ENCODE peak calls at places on chromosomes 7 and 10, in six cellular contexts. M is IMR-90, Z is neuronal stem cell, E is mesenchymal stem cell, O is H1, A is H9. C is an unnamed sample.

GRCh38 chr7:17521437-17521836 is 223.0 kb downstream of the AHR start:
- DNase-seq in M (peak), Z (no peak), E (peak), O (no peak), A (no peak), C (no peak)

GRCh38 chr7:50962962-50963374 is 180.3 kb upstream of the GRB10 start:
- DNase-seq in M (no peak), Z (no peak), E (peak), O (no peak), A (peak), C (peak)

GRCh38 chr7:18087687-18088078 is 60.0 kb upstream of the PRPS1L1 start:
- DNase-seq in M (no peak), Z (peak), E (peak), O (peak), A (peak), C (no peak)

GRCh38 chr10:61628875-61629513 is 33.7 kb upstream of the CABCOCO1 start:
- DNase-seq in M (peak), Z (no peak), E (peak), O (no peak), A (no peak), C (peak)

GRCh38 chr7:115910541-115911164 is 119.9 kb downstream of the TFEC start:
- DNase-seq in M (peak), Z (peak), E (peak), O (no peak), A (no peak), C (peak)

GRCh38 chr10:129579228-129579627 is 112.2 kb downstream of the MGMT start:
- DNase-seq in M (no peak), Z (no peak), E (no peak), O (no peak), A (no peak), C (no peak)

GRCh38 chr7:94062372-94062771 is 58.2 kb upstream of the BET1 start:
- DNase-seq in M (peak), Z (no peak), E (peak), O (no peak), A (no peak), C (no peak)

GRCh38 chr10:73576178-73576889 is 14.8 kb downstream of the USP54 start:
- DNase-seq in M (peak), Z (no peak), E (peak), O (no peak), A (no peak), C (no peak)

GRCh38 chr10:5481121-5481520 is 18.2 kb downstream of the CALML5 start:
- DNase-seq in M (no peak), Z (no peak), E (no peak), O (no peak), A (no peak), C (no peak)

GRCh38 chr10:3046941-3047621 is 20.3 kb upstream of the PFKP start:
- DNase-seq in M (peak), Z (no peak), E (no peak), O (no peak), A (no peak), C (no peak)

GRCh38 chr10:32114500-32114899 is 58.3 kb upstream of the KIF5B start:
- DNase-seq in M (no peak), Z (no peak), E (no peak), O (no peak), A (no peak), C (no peak)

GRCh38 chr10:75049316-75050285 is 61.9 kb upstream of the SAMD8 start:
- DNase-seq in M (no peak), Z (no peak), E (no peak), O (no peak), A (no peak), C (peak)

GRCh38 chr7:70355591-70356323 is 757.5 kb downstream of the AUTS2 start:
- DNase-seq in M (no peak), Z (no peak), E (no peak), O (no peak), A (no peak), C (no peak)

GRCh38 chr10:70132098-70133029 is at the start of gene AIFM2:
- DNase-seq in M (peak), Z (peak), E (peak), O (peak), A (peak), C (peak)

GRCh38 chr7:151056286-151057037 is 1.2 kb downstream of the CDK5 start:
- DNase-seq in M (no peak), Z (no peak), E (no peak), O (no peak), A (peak), C (peak)

GRCh38 chr7:99278180-99278579 is 5.5 kb downstream of the MYH16 start:
- DNase-seq in M (no peak), Z (no peak), E (no peak), O (no peak), A (no peak), C (no peak)

GRCh38 chr7:51606601-51607154 is 290.1 kb upstream of the COBL start:
- DNase-seq in M (no peak), Z (no peak), E (no peak), O (no peak), A (no peak), C (no peak)

GRCh38 chr7:157409149-157409752 is 72.4 kb downstream of the DNAJB6 start:
- DNase-seq in M (no peak), Z (no peak), E (no peak), O (no peak), A (peak), C (no peak)

GRCh38 chr10:46216836-46217748 is 69.7 kb upstream of the ANTXRL start:
- DNase-seq in M (no peak), Z (no peak), E (no peak), O (peak), A (peak), C (no peak)

GRCh38 chr10:107423903-107424302 is 259.4 kb upstream of the SORCS1 start:
- DNase-seq in M (no peak), Z (no peak), E (no peak), O (no peak), A (no peak), C (no peak)

GRCh38 chr7:55130554-55131198 is 111.9 kb downstream of the EGFR start:
- DNase-seq in M (peak), Z (peak), E (peak), O (no peak), A (no peak), C (peak)

GRCh38 chr7:36303202-36304098 is 86.2 kb upstream of the ANLN start:
- DNase-seq in M (peak), Z (no peak), E (peak), O (no peak), A (no peak), C (peak)

GRCh38 chr10:118694848-118695247 is 59.9 kb downstream of the CACUL1 start:
- DNase-seq in M (peak), Z (no peak), E (peak), O (no peak), A (no peak), C (no peak)

GRCh38 chr10:21184216-21184615 is 287.1 kb upstream of the NEBL start:
- DNase-seq in M (no peak), Z (no peak), E (peak), O (no peak), A (no peak), C (no peak)

GRCh38 chr10:97796651-97797050 is 24.9 kb upstream of the SFRP5 start:
- DNase-seq in M (no peak), Z (no peak), E (no peak), O (no peak), A (no peak), C (no peak)

GRCh38 chr7:76151932-76152331 is 49.8 kb upstream of the SRRM3 start:
- DNase-seq in M (no peak), Z (no peak), E (no peak), O (no peak), A (no peak), C (peak)

GRCh38 chr7:102098986-102099385 is 187.7 kb upstream of the SH2B2 start:
- DNase-seq in M (no peak), Z (no peak), E (no peak), O (peak), A (no peak), C (no peak)

GRCh38 chr7:44489955-44490350 is 505 bp downstream of the NUDCD3 start:
- DNase-seq in M (peak), Z (no peak), E (no peak), O (no peak), A (no peak), C (no peak)

GRCh38 chr7:158524749-158525635 is 62.6 kb downstream of the PTPRN2 start:
- DNase-seq in M (no peak), Z (no peak), E (no peak), O (no peak), A (no peak), C (no peak)

GRCh38 chr7:75961194-75961593 is 33.2 kb downstream of the TMEM120A start:
- DNase-seq in M (no peak), Z (no peak), E (no peak), O (no peak), A (no peak), C (no peak)

GRCh38 chr10:123175389-123176387 is 21.5 kb downstream of the BUB3 start:
- DNase-seq in M (no peak), Z (no peak), E (no peak), O (no peak), A (no peak), C (no peak)

GRCh38 chr10:123180691-123181090 is 26.5 kb downstream of the BUB3 start:
- DNase-seq in M (no peak), Z (no peak), E (no peak), O (no peak), A (no peak), C (no peak)

GRCh38 chr10:123183724-123184123 is 29.5 kb downstream of the BUB3 start:
- DNase-seq in M (no peak), Z (no peak), E (no peak), O (no peak), A (no peak), C (no peak)

GRCh38 chr10:123180101-123180500 is 25.9 kb downstream of the BUB3 start:
- DNase-seq in M (no peak), Z (no peak), E (no peak), O (no peak), A (no peak), C (no peak)
- H4K91ac ChIP-seq in M (no peak), Z (no peak), E (no peak), O (no peak), A (no peak), C (no peak)

DNA sequence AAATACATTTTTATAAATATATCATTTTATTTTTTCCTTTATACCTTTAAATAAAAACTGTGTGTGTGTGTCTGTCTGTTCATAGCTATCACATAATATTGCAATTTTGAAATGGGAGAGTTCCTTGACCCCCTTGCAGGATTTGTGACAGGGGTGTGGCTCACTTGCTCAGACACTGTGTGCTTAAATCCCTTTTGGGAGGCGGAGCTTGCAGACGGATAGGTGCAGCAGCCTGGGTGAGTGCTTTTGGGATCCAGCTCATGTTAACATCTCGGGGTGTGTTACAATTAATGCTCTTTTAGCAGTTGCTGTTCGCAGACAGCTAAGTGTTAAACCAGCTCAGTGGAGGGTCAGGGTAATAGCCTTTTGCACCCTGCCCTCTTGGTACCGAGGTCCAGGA is 459.8 kb downstream of the IPMK start:
- DNase-seq in M (no peak), Z (no peak), E (no peak), O (no peak), A (no peak), C (no peak)
- H4K91ac ChIP-seq in M (no peak), Z (no peak), E (no peak), O (no peak), A (no peak), C (no peak)

GRCh38 chr7:128732521-128733277 is 6.5 kb upstream of the CALU start:
- DNase-seq in M (no peak), Z (no peak), E (no peak), O (no peak), A (no peak), C (no peak)
- H4K91ac ChIP-seq in M (no peak), Z (no peak), E (no peak), O (no peak), A (no peak), C (no peak)

GRCh38 chr7:138493535-138493934 is 33.5 kb downstream of the TRIM24 start:
- DNase-seq in M (no peak), Z (no peak), E (no peak), O (no peak), A (no peak), C (peak)

GRCh38 chr7:138500892-138501291 is 40.8 kb downstream of the TRIM24 start:
- DNase-seq in M (no peak), Z (no peak), E (no peak), O (no peak), A (no peak), C (no peak)

GRCh38 chr7:138495485-138495884 is 35.4 kb downstream of the TRIM24 start:
- DNase-seq in M (no peak), Z (no peak), E (no peak), O (no peak), A (no peak), C (no peak)

GRCh38 chr7:138502023-138502767 is 42.1 kb downstream of the TRIM24 start:
- DNase-seq in M (no peak), Z (no peak), E (no peak), O (no peak), A (no peak), C (no peak)

DNA sequence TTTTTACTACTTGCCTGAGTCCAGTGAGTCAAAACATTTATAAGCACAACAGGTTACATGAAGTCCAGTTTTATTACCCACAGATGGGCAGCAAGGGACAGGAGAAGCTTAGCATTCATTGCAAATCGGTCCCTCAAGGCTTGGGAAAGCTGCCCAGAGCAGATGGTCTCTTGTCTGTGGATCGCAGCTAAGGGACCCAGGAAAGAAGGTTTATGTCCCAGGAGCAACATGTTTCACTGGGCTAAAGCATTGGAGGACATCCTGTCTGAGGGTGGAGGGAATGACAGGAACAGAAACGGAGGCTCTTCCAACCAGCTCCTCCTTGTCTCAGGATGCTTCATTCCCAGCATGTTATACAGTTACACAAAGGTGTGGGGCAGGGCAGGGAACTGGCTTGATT is 39.3 kb downstream of the TRIM24 start:
- DNase-seq in M (no peak), Z (no peak), E (no peak), O (no peak), A (no peak), C (no peak)
- H4K91ac ChIP-seq in M (no peak), Z (no peak), E (no peak), O (no peak), A (no peak), C (no peak)

GRCh38 chr10:33142290-33142689 is 184.3 kb upstream of the ITGB1 start:
- DNase-seq in M (no peak), Z (no peak), E (no peak), O (no peak), A (no peak), C (no peak)
- H4K91ac ChIP-seq in M (peak), Z (no peak), E (no peak), O (no peak), A (no peak), C (no peak)

DNA sequence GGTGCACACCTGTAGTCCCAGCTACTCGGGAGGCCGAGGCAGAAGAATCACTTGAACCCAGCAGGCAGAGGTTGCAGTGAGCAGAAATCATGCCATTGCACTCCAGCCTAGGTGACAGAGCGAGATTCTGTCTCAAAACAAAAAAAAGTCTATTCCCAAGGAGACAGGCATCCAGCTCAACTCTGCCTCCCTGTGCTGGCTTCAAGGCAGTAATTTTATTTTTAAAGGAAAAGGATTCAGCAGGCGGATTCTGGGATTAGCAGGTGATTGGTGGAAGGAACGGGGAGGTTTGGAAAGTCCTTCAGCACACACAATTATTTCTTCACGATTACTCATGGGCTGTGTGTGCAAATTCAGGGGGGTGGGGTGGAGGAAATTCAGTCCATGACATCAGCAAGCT is 242.9 kb downstream of the PAXIP1 start:
- DNase-seq in M (no peak), Z (no peak), E (no peak), O (no peak), A (no peak), C (no peak)
- H4K91ac ChIP-seq in M (no peak), Z (no peak), E (no peak), O (no peak), A (no peak), C (no peak)

GRCh38 chr10:101839421-101840063 is 4.1 kb downstream of the KCNIP2 start:
- DNase-seq in M (peak), Z (no peak), E (peak), O (peak), A (peak), C (peak)

GRCh38 chr10:101838416-101838970 is 5.1 kb downstream of the KCNIP2 start:
- DNase-seq in M (no peak), Z (no peak), E (no peak), O (no peak), A (no peak), C (no peak)

GRCh38 chr10:101839002-101839401 is 4.6 kb downstream of the KCNIP2 start:
- DNase-seq in M (no peak), Z (no peak), E (no peak), O (no peak), A (no peak), C (no peak)

GRCh38 chr10:101835406-101835805 is 8.2 kb downstream of the KCNIP2 start:
- DNase-seq in M (no peak), Z (no peak), E (no peak), O (no peak), A (no peak), C (no peak)

DNA sequence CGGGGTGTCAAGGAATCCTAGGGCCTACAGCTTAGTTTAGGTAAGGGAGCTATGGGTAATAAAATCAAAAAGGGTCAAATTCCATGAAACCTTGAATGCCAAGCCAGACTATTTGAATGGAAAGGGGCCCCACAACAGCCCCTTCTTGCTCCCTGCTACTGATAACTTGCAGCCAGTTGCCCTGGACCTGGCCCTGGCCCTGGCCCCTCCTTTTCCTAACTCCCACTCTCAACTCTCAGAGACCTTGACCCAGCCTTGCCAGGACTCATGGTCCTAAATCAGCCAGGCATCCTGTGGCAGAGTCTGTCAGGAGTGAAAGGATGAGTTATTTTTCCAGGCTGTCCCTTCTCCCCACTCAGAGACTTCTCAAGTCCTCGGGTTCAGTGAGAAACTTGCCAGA is 5.8 kb downstream of the KCNIP2 start:
- DNase-seq in M (no peak), Z (no peak), E (no peak), O (no peak), A (no peak), C (no peak)
- H4K91ac ChIP-seq in M (no peak), Z (no peak), E (no peak), O (no peak), A (no peak), C (no peak)

DNA sequence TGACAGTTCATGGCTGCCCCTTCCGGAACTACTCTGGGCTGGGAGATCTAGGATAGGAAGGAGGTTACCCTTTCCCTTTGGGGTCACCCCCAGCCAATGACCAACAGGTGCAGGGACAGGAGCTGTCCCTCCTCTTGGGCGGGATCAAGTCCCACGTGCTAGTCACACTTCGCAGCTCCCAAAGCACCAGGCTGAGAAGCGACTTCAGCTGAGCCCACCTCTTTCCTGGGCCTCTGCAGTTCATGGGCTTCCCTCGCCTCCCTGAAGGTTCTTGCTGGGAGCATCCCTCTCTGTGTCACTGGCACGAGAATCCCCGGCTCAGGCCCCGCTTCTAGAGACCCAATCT is 115.5 kb downstream of the FAM53B start:
- DNase-seq in M (no peak), Z (no peak), E (no peak), O (no peak), A (no peak), C (no peak)
- H4K91ac ChIP-seq in M (no peak), Z (no peak), E (no peak), O (no peak), A (no peak), C (no peak)